ENCODE peak calls at places on chromosomes 3 and 15, in nine cellular contexts. U is AG04450, E is IMR-90, M is uterus, Y is H1, I is K562, O is aorta, L is psoas muscle, X is SJSA1. D is an unnamed sample.

GRCh38 chr15:39691229-39691628 is 91.4 kb downstream of the FSIP1 start:
- DNase-seq in Y (no peak), E (no peak), L (peak), M (no peak), O (no peak), U (no peak), I (no peak), X (no peak), D (no peak)

GRCh38 chr3:62818347-62818746 is 56.9 kb downstream of the CADPS start:
- DNase-seq in L (no peak), U (no peak), X (no peak), Y (no peak), O (no peak), E (no peak), I (no peak), M (no peak), D (no peak)

GRCh38 chr15:63332367-63333078 is 49.1 kb downstream of the CA12 start:
- DNase-seq in L (no peak), U (peak), M (no peak), I (no peak), O (no peak), X (peak), Y (no peak), E (peak), D (no peak)

GRCh38 chr15:101152914-101153313 is 98.9 kb downstream of the CHSY1 start:
- DNase-seq in L (no peak), X (no peak), U (no peak), Y (peak), I (peak), E (no peak), M (no peak), O (no peak), D (peak)

GRCh38 chr3:57793737-57794187 is 37.7 kb downstream of the SLMAP start:
- DNase-seq in I (peak), U (no peak), M (peak), X (peak), E (peak), O (no peak), L (no peak), Y (no peak), D (no peak)

GRCh38 chr3:129409541-129409940 is 18.9 kb downstream of the EFCAB12 start:
- DNase-seq in I (no peak), U (peak), O (no peak), M (no peak), E (peak), L (no peak), Y (no peak), X (no peak), D (no peak)

GRCh38 chr3:94259291-94259690 is 196.4 kb downstream of the NSUN3 start:
- DNase-seq in Y (no peak), X (no peak), I (no peak), O (no peak), M (no peak), L (no peak), E (no peak), U (no peak), D (no peak)

GRCh38 chr3:54008099-54008498 is 114.3 kb upstream of the CACNA2D3 start:
- DNase-seq in Y (no peak), L (no peak), I (no peak), E (no peak), U (no peak), X (no peak), M (no peak), O (no peak), D (no peak)

GRCh38 chr15:65841121-65841930 is 28.0 kb upstream of the RAB11A start:
- DNase-seq in O (no peak), Y (no peak), E (peak), U (no peak), I (peak), X (no peak), M (no peak), L (peak), D (no peak)

GRCh38 chr3:159252274-159252673 is 450.4 kb downstream of the MFSD1 start:
- DNase-seq in I (no peak), Y (no peak), O (no peak), X (no peak), L (no peak), M (no peak), U (no peak), E (no peak), D (no peak)

GRCh38 chr3:53255360-53255774 is 455 bp downstream of the TKT start:
- DNase-seq in E (no peak), I (no peak), M (no peak), L (no peak), Y (no peak), O (no peak), U (no peak), X (peak), D (no peak)

GRCh38 chr15:55535436-55535835 is 27.4 kb upstream of the DNAAF4 start:
- DNase-seq in U (no peak), X (no peak), L (no peak), O (no peak), I (no peak), Y (no peak), E (no peak), M (no peak), D (no peak)

GRCh38 chr3:126781406-126781805 is 77.4 kb downstream of the CHCHD6 start:
- DNase-seq in Y (no peak), I (no peak), L (no peak), X (no peak), E (no peak), M (no peak), O (no peak), U (no peak), D (no peak)

GRCh38 chr3:29176501-29176900 is 104.4 kb upstream of the RBMS3 start:
- DNase-seq in X (no peak), M (no peak), O (no peak), L (no peak), Y (no peak), E (no peak), U (no peak), I (no peak), D (no peak)

GRCh38 chr15:88125578-88125977 is 131.0 kb downstream of the NTRK3 start:
- DNase-seq in O (no peak), U (no peak), X (no peak), M (peak), I (no peak), Y (no peak), L (no peak), E (no peak), D (no peak)

GRCh38 chr3:184259878-184260570 is 1.3 kb downstream of the CAMK2N2 start:
- DNase-seq in O (peak), M (no peak), I (peak), X (no peak), Y (peak), L (no peak), U (no peak), E (peak), D (no peak)

GRCh38 chr15:93028111-93028631 is 60.8 kb downstream of the RGMA start:
- DNase-seq in O (no peak), U (no peak), Y (no peak), L (no peak), E (no peak), X (no peak), M (no peak), I (no peak), D (no peak)
- H3K27ac ChIP-seq in O (peak), U (peak), Y (no peak), L (peak), E (peak), X (no peak), M (peak), I (no peak), D (no peak)

DNA sequence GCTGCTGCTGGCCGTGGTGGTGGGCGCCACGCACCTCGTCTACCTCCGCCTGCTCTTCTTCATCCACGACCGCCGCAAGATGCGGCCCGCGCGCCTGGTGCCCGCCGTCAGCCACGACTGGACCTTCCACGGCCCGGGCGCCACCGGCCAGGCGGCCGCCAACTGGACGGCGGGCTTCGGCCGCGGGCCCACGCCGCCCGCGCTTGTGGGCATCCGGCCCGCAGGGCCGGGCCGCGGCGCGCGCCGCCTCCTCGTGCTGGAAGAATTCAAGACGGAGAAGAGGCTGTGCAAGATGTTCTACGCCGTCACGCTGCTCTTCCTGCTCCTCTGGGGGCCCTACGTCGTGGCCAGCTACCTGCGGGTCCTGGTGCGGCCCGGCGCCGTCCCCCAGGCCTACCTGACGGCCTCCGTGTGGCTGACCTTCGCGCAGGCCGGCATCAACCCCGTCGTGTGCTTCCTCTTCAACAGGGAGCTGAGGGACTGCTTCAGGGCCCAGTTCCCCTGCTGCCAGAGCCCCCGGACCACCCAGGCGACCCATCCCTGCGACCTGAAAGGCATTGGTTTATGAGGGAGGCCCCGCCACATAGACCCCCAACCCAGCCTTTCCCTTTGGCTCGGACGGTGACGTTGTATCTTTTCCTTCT is 1.1 kb downstream of the GPR27 start:
- DNase-seq in Y (peak), L (no peak), X (no peak), I (no peak), M (no peak), U (no peak), O (no peak), E (no peak), D (no peak)
- H3K4me3 ChIP-seq in Y (peak), L (peak), X (no peak), I (no peak), M (peak), U (no peak), O (no peak), E (no peak), D (peak)

GRCh38 chr3:172137287-172138030 is 98.1 kb downstream of the FNDC3B start:
- DNase-seq in Y (no peak), I (no peak), L (no peak), O (no peak), M (no peak), E (no peak), X (no peak), U (no peak), D (no peak)

GRCh38 chr3:172135185-172135584 is 95.8 kb downstream of the FNDC3B start:
- DNase-seq in X (no peak), I (no peak), M (no peak), O (no peak), E (no peak), U (no peak), Y (no peak), L (no peak), D (no peak)

GRCh38 chr3:172134352-172134751 is 95.0 kb downstream of the FNDC3B start:
- DNase-seq in Y (no peak), X (no peak), U (no peak), M (no peak), I (no peak), E (no peak), O (no peak), L (no peak), D (no peak)

GRCh38 chr3:172138031-172138538 is 98.7 kb downstream of the FNDC3B start:
- DNase-seq in E (no peak), I (no peak), Y (no peak), U (no peak), X (no peak), O (no peak), M (no peak), L (no peak), D (no peak)

DNA sequence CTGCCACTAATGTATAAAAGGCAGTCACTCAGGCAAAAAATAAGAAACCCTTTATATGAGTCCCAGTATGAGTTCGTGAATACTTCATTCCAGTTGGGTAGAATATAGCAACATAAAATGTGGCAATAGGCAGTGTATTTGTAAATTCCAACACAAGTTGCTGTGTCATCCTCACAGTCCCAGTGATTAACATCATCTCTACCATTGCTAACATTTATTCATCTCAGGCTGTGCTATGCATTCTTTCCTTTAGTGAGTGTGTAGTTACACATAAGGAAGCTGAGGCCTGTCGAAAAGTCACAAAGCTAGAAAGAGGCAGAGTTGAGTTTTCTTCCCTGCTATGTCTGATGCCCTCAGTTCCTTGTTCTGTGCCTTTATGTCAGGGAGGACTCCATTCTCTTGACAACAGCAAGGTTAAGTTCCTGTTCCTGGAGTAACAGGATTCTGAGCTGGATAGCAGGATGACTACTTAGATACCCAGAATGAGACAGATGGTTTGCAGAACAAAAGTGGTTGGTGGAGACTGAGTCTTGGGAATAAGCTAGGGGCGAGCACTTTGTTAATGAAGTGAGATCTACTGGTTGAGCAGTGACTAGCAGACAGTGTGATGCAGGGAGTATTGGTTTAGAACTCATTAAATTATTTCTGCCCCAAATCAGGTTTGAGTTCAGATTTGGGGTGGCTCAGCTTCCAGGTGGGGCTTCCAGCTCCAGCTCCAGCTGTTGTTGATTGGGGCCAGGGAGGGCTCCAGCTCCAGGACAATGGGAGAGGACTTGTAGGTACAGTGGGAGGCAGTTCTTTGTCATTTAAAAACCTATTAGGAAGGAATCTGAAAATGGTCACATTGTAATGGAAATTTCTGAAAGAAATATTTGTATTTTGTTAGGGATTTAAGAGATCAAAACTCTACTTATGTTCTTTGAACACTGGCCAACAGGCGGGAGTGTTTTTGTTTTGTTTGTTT is 96.7 kb downstream of the FNDC3B start:
- DNase-seq in X (no peak), M (no peak), E (peak), O (no peak), U (peak), L (no peak), I (peak), Y (no peak), D (no peak)
- H3K27ac ChIP-seq in X (no peak), M (peak), E (peak), O (peak), U (peak), L (peak), I (peak), Y (peak), D (no peak)

DNA sequence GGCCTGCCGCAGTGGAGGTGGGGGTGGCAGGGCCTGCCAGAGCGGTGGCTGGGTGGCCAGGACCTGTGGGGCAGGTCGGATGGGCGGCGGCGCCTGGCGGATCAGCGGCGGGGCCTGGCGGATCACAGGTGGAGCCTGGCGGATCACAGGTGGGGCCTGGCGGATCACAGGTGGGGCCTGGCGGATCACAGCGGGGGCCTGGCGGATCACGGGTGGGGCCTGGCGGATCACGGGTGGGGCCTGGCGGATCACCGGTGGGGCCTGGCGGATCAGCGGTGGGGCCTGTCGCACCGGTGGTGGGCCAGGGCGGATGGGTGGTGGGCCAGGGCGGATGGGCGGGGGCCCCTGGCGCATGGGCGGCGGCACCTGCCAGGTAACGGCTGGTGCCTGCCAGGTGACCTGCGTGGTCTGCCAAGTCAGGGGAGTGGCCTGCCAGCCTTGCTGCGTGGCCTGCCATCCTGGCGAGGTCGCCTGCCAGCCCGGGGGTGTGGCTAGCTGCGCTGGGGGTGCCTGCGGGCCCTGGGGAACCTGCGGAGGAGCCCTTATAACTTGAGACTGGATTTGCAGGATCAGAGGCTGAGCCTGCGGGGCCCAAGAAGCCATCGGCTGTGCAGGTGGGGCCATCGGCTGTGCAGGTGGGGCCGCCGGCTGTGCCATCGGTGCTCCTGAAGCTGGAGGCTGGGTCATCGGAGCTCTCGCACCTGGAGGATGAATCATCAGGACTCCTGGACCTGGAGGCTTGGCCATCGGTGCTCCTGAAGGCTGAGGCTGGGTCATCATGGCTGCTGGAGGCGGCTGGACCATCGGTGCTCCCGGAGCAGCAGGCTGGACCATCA is 1.3 kb downstream of the MAGEL2 start:
- DNase-seq in I (no peak), O (peak), X (no peak), U (no peak), L (no peak), Y (no peak), M (no peak), E (no peak), D (no peak)
- H3K4me3 ChIP-seq in I (no peak), O (no peak), X (no peak), U (no peak), L (no peak), Y (peak), M (no peak), E (no peak), D (no peak)

GRCh38 chr3:45604066-45604465 is 9.5 kb downstream of the LIMD1 start:
- DNase-seq in M (no peak), L (peak), Y (no peak), O (no peak), X (no peak), E (no peak), I (no peak), U (no peak), D (no peak)
- H3K27ac ChIP-seq in M (no peak), L (peak), Y (no peak), O (peak), X (no peak), E (no peak), I (no peak), U (no peak), D (no peak)

GRCh38 chr15:51841401-51842040 is 12.1 kb downstream of the TMOD3 start:
- DNase-seq in X (no peak), O (no peak), E (no peak), Y (no peak), U (no peak), I (no peak), M (no peak), L (no peak), D (no peak)
- H3K4me3 ChIP-seq in X (no peak), O (no peak), E (no peak), Y (no peak), U (no peak), I (no peak), M (no peak), L (no peak), D (no peak)

GRCh38 chr3:18097473-18097872 is 327.7 kb downstream of the SATB1 start:
- DNase-seq in O (no peak), U (no peak), E (no peak), M (no peak), I (no peak), X (no peak), Y (no peak), L (no peak), D (no peak)

GRCh38 chr3:18100126-18100525 is 325.0 kb downstream of the SATB1 start:
- DNase-seq in I (no peak), X (peak), U (no peak), O (no peak), Y (no peak), M (no peak), E (peak), L (no peak), D (no peak)

GRCh38 chr3:18097989-18098388 is 327.1 kb downstream of the SATB1 start:
- DNase-seq in O (no peak), L (no peak), M (no peak), X (no peak), I (no peak), E (no peak), Y (no peak), U (no peak), D (no peak)

GRCh38 chr3:18099611-18100010 is 325.5 kb downstream of the SATB1 start:
- DNase-seq in M (no peak), O (no peak), E (peak), L (no peak), I (no peak), X (peak), U (no peak), Y (no peak), D (no peak)

DNA sequence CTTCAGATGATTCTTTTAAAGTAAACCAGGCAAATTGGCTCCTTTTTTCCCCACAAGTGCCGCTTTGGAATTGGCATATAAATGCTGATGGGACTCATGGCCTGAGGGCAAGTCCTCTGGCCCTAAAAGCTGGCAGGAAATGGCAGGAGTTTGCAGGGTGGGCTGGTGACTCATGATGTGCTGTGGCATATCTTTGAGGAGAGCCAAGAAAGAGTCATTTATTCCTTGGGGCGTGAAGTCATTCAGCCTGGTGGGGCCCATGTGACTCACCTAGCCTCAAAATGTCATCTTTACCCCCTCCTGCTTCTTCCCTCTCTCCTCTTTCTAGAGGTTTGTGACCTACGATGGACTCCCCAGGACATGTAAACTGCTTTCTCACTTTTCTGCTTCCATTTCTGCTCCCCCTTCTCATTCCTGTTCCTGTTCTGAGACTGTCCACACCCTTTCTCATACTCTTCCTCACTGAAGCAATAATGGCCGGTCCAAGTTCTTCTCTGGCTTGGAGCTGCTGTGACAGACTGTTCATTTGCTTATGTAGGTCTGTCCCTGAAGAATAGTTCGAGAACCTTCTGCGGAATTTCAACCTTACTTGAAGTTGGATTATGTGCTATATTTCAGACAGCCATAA is 326.1 kb downstream of the SATB1 start:
- DNase-seq in X (peak), L (no peak), E (peak), U (peak), Y (no peak), M (no peak), O (no peak), I (peak), D (no peak)
- H3K27ac ChIP-seq in X (peak), L (no peak), E (no peak), U (no peak), Y (no peak), M (no peak), O (no peak), I (no peak), D (no peak)

DNA sequence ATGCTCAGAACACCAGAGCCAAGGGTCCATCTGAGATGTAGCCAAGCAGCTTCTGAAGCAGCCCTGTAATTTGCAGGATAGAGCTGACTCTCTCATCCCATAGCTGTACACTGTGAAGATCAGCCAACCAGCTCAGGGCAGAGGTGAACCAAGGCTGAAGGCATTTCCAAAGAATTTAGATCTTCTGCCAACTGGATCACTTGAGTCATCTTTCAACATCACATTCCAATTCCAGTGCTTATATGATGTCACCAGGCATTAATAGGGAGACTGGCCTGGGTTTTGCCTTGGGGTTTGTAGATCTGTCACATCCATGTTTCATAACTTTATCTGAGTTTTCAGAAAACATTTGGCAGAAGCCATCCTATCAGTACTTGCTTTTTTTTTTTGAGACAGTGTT is 98.2 kb downstream of the NR2F2 start:
- DNase-seq in M (no peak), X (peak), E (peak), I (no peak), U (peak), O (no peak), Y (no peak), L (peak), D (no peak)
- H3K4me3 ChIP-seq in M (no peak), X (no peak), E (no peak), I (no peak), U (no peak), O (no peak), Y (no peak), L (no peak), D (no peak)

D was measured in iPS DF 6.9.